ENCODE peak calls at places on chromosomes 3 and 15, in seven cellular contexts. J, F, V, N, P, T and U are unnamed samples. For H3K4me1, the result is how much of the 10 kb centered on the place peaks cover.

GRCh38 chr3:190227064-190227463 is 95.2 kb downstream of the CLDN1 start:
- DNase-seq in V (no peak), F (no peak), P (no peak), N (no peak), J (no peak), T (no peak), U (no peak)

GRCh38 chr3:58800940-58801339 is 134.4 kb upstream of the FAM3D start:
- DNase-seq in P (no peak), T (no peak), V (no peak), N (no peak), J (no peak), F (no peak), U (no peak)

GRCh38 chr3:27625848-27626247 is 96.3 kb downstream of the EOMES start:
- DNase-seq in V (no peak), F (no peak), N (peak), P (no peak), J (no peak), T (no peak), U (no peak)

GRCh38 chr3:14907043-14907966 is 40.1 kb upstream of the NR2C2 start:
- DNase-seq in P (no peak), F (no peak), N (no peak), J (no peak), T (no peak), V (no peak), U (no peak)

GRCh38 chr3:17901893-17902292 is 159.5 kb upstream of the TBC1D5 start:
- DNase-seq in P (no peak), J (no peak), F (no peak), N (no peak), V (no peak), T (no peak), U (no peak)

GRCh38 chr15:57427367-57427821 is 51.1 kb downstream of the CGNL1 start:
- DNase-seq in V (peak), J (peak), N (no peak), P (peak), T (peak), F (peak), U (no peak)

GRCh38 chr3:58998476-58999117 is 51.2 kb downstream of the CFAP20DC start:
- DNase-seq in F (no peak), T (peak), N (peak), V (no peak), P (peak), J (peak), U (no peak)

GRCh38 chr3:31125413-31126020 is 231.1 kb upstream of the GADL1 start:
- DNase-seq in V (peak), T (no peak), F (no peak), N (no peak), P (no peak), J (peak), U (no peak)

GRCh38 chr15:48868549-48868948 is 9.4 kb upstream of the EID1 start:
- DNase-seq in P (no peak), T (peak), N (peak), F (no peak), V (no peak), J (no peak), U (no peak)

GRCh38 chr15:70320077-70320830 is 222.5 kb upstream of the TLE3 start:
- DNase-seq in F (no peak), P (no peak), N (no peak), J (no peak), V (no peak), T (no peak), U (no peak)

GRCh38 chr3:24299801-24300626 is 194.6 kb downstream of the THRB start:
- DNase-seq in N (peak), J (no peak), V (no peak), T (peak), P (peak), F (no peak), U (no peak)

GRCh38 chr3:95883801-95884200 is 930.6 kb upstream of the EPHA6 start:
- DNase-seq in P (no peak), T (no peak), V (no peak), N (no peak), J (no peak), F (no peak), U (no peak)

GRCh38 chr15:64193971-64194370 is 31.1 kb upstream of the PPIB start:
- DNase-seq in V (no peak), F (no peak), J (peak), T (no peak), N (no peak), P (no peak), U (no peak)
- H3K18ac ChIP-seq in V (no peak), F (no peak), J (no peak), T (no peak), N (no peak), P (no peak), U (no peak)

GRCh38 chr15:40921949-40922607 is 7.1 kb upstream of the DLL4 start:
- DNase-seq in N (no peak), V (no peak), P (no peak), T (no peak), F (no peak), J (no peak), U (no peak)
- H3K4me1 ChIP-seq in N (under half), V (under half), P (under half), T (under half), F (under half), J (under half), U (under half)

GRCh38 chr3:68861521-68861920 is 70.8 kb downstream of the TAFA4 start:
- DNase-seq in T (no peak), N (no peak), J (peak), V (no peak), P (no peak), F (no peak), U (no peak)
- H3K18ac ChIP-seq in T (no peak), N (no peak), J (no peak), V (no peak), P (no peak), F (no peak), U (peak)

GRCh38 chr15:75706682-75706954 is 6.0 kb downstream of the CSPG4 start:
- DNase-seq in T (no peak), N (no peak), J (no peak), P (no peak), V (no peak), F (no peak), U (no peak)
- H3K4me1 ChIP-seq in T (under half), N (under half), J (under half), P (under half), V (under half), F (under half), U (under half)

DNA sequence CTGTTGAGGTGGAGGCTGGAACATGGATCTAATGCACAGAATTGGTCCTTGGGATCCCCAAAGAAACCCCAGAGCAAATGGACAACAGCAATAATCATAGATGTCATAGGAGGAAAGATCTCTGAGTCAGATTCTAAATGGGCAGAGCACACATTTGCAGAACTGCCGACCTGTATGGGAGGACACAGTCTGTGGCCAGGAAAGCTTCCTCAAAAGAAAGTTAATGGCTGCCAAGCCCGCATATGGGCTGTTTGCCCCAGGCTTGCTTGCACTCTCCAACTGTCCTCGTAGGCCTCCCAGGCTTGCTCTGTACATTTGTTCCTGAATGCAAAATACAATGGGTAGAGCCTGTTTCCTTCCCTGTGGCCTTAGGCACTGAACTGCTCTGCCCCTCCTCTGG is 102.0 kb upstream of the PLXNA1 start:
- DNase-seq in J (no peak), N (no peak), V (no peak), P (peak), T (no peak), F (no peak), U (no peak)
- H3K18ac ChIP-seq in J (no peak), N (no peak), V (no peak), P (no peak), T (no peak), F (no peak), U (no peak)

GRCh38 chr3:124770341-124771082 is 40.3 kb downstream of the UMPS start:
- DNase-seq in P (no peak), F (no peak), T (peak), N (no peak), J (no peak), V (no peak), U (no peak)

GRCh38 chr3:124767259-124767658 is 37.0 kb downstream of the UMPS start:
- DNase-seq in J (no peak), V (no peak), N (no peak), T (no peak), F (no peak), P (no peak), U (no peak)

GRCh38 chr3:124769462-124769861 is 39.2 kb downstream of the UMPS start:
- DNase-seq in J (no peak), F (no peak), V (no peak), N (no peak), T (no peak), P (no peak), U (no peak)

GRCh38 chr3:124767691-124768090 is 37.4 kb downstream of the UMPS start:
- DNase-seq in F (no peak), T (no peak), V (no peak), N (no peak), J (no peak), P (no peak), U (no peak)

GRCh38 chr3:124768812-124769211 is 38.6 kb downstream of the UMPS start:
- DNase-seq in T (no peak), P (no peak), N (no peak), V (no peak), F (no peak), J (peak), U (no peak)
- H3K4me1 ChIP-seq in T (under half), P (under half), N (under half), V (under half), F (under half), J (under half), U (under half)